ENCODE peak calls at places on chromosomes 1 and 21, in four cellular contexts. N is lower lobe of right lung, R is breast epithelium, D is HL-60. E is an unnamed sample.

GRCh38 chr1:87279201-87279860 is 49.3 kb upstream of the LMO4 start:
- DNase-seq in N (no peak), R (no peak), D (peak; percentile 9), E (no peak)

GRCh38 chr1:19921310-19921709 is 2.1 kb downstream of the PLA2G2E start:
- DNase-seq in N (no peak), R (no peak), D (no peak), E (no peak)

GRCh38 chr1:211599250-211599649 is 20.3 kb upstream of the SLC30A1 start:
- DNase-seq in N (no peak), R (no peak), D (no peak), E (no peak)

GRCh38 chr1:77385551-77385950 is 103.7 kb downstream of the AK5 start:
- DNase-seq in N (no peak), R (no peak), D (no peak), E (no peak)

GRCh38 chr1:145892486-145893087 is 6.9 kb upstream of the ANKRD35 start:
- DNase-seq in N (no peak), R (peak; percentile 58), D (no peak), E (no peak)

GRCh38 chr1:92037400-92037799 is 7.6 kb downstream of the EPHX4 start:
- DNase-seq in N (no peak), R (no peak), D (no peak), E (no peak)

GRCh38 chr1:36966242-36966641 is 68.1 kb downstream of the GRIK3 start:
- DNase-seq in N (no peak), R (no peak), D (no peak), E (no peak)

GRCh38 chr1:11538886-11539285 is 59.9 kb downstream of the DISP3 start:
- DNase-seq in N (no peak), R (no peak), D (no peak), E (no peak)

GRCh38 chr1:207034998-207035397 is 2.4 kb upstream of the C1orf116 start:
- DNase-seq in N (no peak), R (no peak), D (no peak), E (no peak)

GRCh38 chr1:189499736-189500135 is 977.9 kb downstream of the BRINP3 start:
- DNase-seq in N (no peak), R (no peak), D (no peak), E (no peak)

GRCh38 chr1:87867631-87868030 is 539.0 kb downstream of the LMO4 start:
- DNase-seq in N (no peak), R (no peak), D (no peak), E (no peak)

GRCh38 chr1:188782220-188782841 is 1695.3 kb downstream of the BRINP3 start:
- DNase-seq in N (no peak), R (no peak), D (peak; percentile 52), E (no peak)

GRCh38 chr1:67479146-67479891 is 49.1 kb upstream of the SERBP1 start:
- DNase-seq in N (no peak), R (no peak), D (no peak), E (no peak)

GRCh38 chr1:147723691-147724323 is 36.6 kb downstream of the GJA5 start:
- DNase-seq in N (peak; percentile 50), R (no peak), D (no peak), E (no peak)

GRCh38 chr21:38308010-38308784 is 51.4 kb downstream of the KCNJ15 start:
- DNase-seq in N (no peak), R (no peak), D (no peak), E (no peak)

GRCh38 chr1:115363171-115363570 is 25.1 kb upstream of the NGF start:
- DNase-seq in N (no peak), R (no peak), D (no peak), E (no peak)

GRCh38 chr1:225908013-225908640 is 15.9 kb downstream of the PYCR2 start:
- DNase-seq in N (no peak), R (no peak), D (no peak), E (no peak)

GRCh38 chr1:225909477-225909876 is 14.6 kb downstream of the PYCR2 start:
- DNase-seq in N (no peak), R (no peak), D (no peak), E (no peak)

GRCh38 chr1:225908773-225909172 is 15.3 kb downstream of the PYCR2 start:
- DNase-seq in N (no peak), R (no peak), D (no peak), E (no peak)

GRCh38 chr1:225914391-225914790 is 9.7 kb downstream of the PYCR2 start:
- DNase-seq in N (no peak), R (no peak), D (no peak), E (no peak)

DNA sequence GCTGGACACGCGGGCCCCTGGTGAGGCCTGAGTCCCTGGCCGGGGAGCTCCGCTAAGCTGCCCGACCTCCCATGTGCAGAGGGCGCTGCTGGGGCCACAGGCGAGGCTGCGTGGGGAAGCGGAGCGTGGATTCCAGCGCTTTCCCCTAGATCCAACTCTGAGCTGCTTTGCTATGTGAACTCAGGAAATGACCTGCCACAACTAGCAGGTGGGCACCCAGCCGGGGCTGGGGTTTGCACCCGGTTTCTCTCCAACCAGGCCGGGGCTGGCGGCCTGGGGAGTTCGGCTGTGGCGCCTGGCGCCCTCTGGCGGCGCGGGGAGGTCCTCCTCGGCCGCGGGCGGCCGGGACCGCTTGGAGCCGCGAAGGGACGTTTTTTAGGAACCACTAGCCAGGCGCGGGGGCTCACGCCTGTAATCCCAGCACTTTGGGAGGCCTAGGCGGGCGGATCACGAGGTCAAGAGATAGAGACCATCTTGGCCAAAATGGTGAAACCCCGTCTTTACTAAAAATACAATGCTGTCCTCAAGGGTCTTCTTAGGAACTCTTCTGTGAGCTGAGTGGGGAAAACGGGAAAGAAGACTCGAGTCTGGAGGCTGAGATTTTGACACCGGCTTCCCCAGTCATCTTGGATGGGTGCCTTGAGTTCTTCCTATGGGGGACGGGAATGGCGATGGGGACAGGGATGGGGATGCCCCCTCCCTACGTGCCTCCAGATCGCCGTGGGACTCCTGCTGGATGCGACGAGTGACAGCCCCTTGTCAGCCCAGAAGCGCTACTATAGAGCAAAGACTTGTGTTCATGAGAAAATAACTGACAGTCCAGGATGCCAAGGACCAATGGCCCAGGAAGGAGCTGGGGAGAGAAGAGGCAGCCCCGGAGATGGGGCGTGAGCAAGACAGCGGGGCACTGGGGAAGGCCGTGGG is 12.6 kb downstream of the PYCR2 start:
- DNase-seq in N (peak; percentile 77), R (no peak), D (peak; percentile 53), E (no peak)
- TF ChIP-seq CTCF in N (peak; percentile 97), R (peak; percentile 27), D (peak; percentile 56), E (peak; percentile 89)

DNA sequence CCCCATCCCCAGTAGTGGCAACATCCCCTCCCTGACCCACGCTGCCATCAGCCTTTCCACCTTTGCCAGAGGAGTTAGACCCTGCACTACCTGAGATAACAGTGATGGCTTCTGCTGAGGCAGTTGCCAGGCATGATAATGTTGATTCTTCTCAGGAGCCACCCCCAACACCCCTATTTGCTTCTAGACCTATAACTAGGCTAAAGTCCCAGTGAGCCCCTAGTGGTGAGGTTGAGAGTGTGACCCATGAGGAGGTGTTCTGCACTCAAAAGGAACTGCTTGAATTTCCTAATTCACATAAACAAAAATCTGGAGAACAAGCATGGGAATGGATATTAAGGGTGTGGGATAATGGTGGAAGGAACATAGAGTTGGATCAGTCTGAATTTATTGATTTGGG is 159.6 kb upstream of the COL11A1 start:
- DNase-seq in N (no peak), R (no peak), D (no peak), E (no peak)
- TF ChIP-seq CTCF in N (no peak), R (no peak), D (peak; percentile 7), E (no peak)

GRCh38 chr21:42010507-42011493 is 640 bp upstream of the ZBTB21 start:
- DNase-seq in N (peak; percentile 77), R (peak; percentile 17), D (peak; percentile 19), E (no peak)
- TF ChIP-seq CTCF in N (peak; percentile 13), R (no peak), D (no peak), E (no peak)

DNA sequence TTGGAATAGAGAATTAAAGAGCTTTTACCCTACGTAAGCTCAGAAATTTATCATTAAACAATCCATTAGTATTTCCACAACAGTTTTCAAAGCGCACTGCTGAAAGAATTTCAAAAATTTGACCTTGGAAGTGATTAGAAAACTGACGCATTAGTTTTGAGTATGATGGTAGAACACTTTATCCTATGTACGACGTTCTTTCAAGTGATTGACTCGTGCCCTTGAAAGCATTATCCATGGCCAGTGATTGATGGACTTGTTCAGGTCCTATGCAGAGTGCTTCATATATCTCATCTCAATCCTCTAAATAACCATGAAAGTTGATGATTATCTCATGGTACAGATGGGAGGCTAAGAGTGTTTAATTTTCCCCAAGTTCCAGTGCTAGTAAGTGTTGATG is 697.2 kb downstream of the USP25 start:
- DNase-seq in N (no peak), R (no peak), D (no peak), E (no peak)
- TF ChIP-seq CTCF in N (no peak), R (no peak), D (no peak), E (no peak)

GRCh38 chr1:114299331-114300005 is 145.8 kb upstream of the SYT6 start:
- DNase-seq in N (no peak), R (no peak), D (no peak), E (no peak)
- TF ChIP-seq CTCF in N (no peak), R (no peak), D (no peak), E (no peak)

DNA sequence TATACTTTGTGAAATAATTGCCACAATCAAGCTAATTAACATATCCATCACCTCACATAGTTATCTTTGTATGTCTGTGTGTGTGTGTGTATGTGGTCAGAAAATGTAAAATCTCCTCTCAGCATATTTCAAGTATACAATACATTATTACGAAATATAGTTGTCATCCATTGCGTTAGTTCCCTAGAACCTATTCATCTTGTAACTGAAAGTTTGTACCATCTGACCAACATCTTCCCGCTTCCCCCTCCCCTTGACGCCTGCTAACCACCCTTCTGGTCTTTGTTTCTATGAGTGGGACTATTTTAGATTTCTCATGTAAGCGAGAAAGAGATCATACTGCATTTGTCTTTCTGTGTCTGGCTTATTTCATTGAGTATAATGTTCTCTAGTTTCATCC is 455.3 kb downstream of the KCNT2 start:
- DNase-seq in N (no peak), R (no peak), D (peak; percentile 3), E (no peak)
- TF ChIP-seq CTCF in N (no peak), R (no peak), D (no peak), E (no peak)

GRCh38 chr1:24555591-24556413 is at the start of gene NCMAP:
- DNase-seq in N (peak; percentile 82), R (peak; percentile 50), D (no peak), E (no peak)
- TF ChIP-seq CTCF in N (no peak), R (no peak), D (no peak), E (no peak)

GRCh38 chr1:24266398-24266941 is 52.7 kb upstream of the GRHL3 start:
- DNase-seq in N (no peak), R (no peak), D (no peak), E (no peak)
- TF ChIP-seq CTCF in N (no peak), R (no peak), D (no peak), E (no peak)

GRCh38 chr1:58251415-58252073 is 295.0 kb downstream of the OMA1 start:
- DNase-seq in N (no peak), R (no peak), D (peak; percentile 73), E (no peak)

GRCh38 chr1:58248067-58248466 is 298.5 kb downstream of the OMA1 start:
- DNase-seq in N (no peak), R (no peak), D (no peak), E (no peak)

GRCh38 chr1:58249371-58249728 is 297.2 kb downstream of the OMA1 start:
- DNase-seq in N (no peak), R (no peak), D (no peak), E (no peak)

GRCh38 chr1:58250587-58250948 is 296.0 kb downstream of the OMA1 start:
- DNase-seq in N (no peak), R (no peak), D (no peak), E (no peak)

GRCh38 chr1:58249729-58250586 is 296.6 kb downstream of the OMA1 start:
- DNase-seq in N (no peak), R (no peak), D (no peak), E (no peak)
- TF ChIP-seq CTCF in N (no peak), R (no peak), D (no peak), E (no peak)

E was measured in CD14-positive monocyte.